ENCODE peak calls at places on chromosomes 11 and 22, in four cellular contexts. One of them, this sample, is unnamed.

GRCh38 chr11:79081441-79082124 is 359.2 kb downstream of the TENM4 start:
- DNase-seq in glutamatergic neuron: no peak
- DNase-seq in astrocyte of the spinal cord: peak
- DNase-seq in H9: no peak
- DNase-seq in this sample: no peak

GRCh38 chr11:117195761-117196160 is 3.4 kb upstream of the TAGLN start:
- DNase-seq in glutamatergic neuron: no peak
- DNase-seq in astrocyte of the spinal cord: no peak
- DNase-seq in H9: no peak
- DNase-seq in this sample: no peak

GRCh38 chr22:50688448-50688847 is 15.8 kb downstream of the SHANK3 start:
- DNase-seq in glutamatergic neuron: no peak
- DNase-seq in astrocyte of the spinal cord: no peak
- DNase-seq in H9: no peak
- DNase-seq in this sample: no peak

GRCh38 chr11:13046626-13047570 is 37.8 kb downstream of the RASSF10 start:
- DNase-seq in glutamatergic neuron: no peak
- DNase-seq in astrocyte of the spinal cord: no peak
- DNase-seq in H9: no peak
- DNase-seq in this sample: no peak

GRCh38 chr22:50274311-50274710 is 4.1 kb upstream of the MAPK11 start:
- DNase-seq in glutamatergic neuron: peak
- DNase-seq in astrocyte of the spinal cord: peak
- DNase-seq in H9: no peak
- DNase-seq in this sample: peak

GRCh38 chr11:8206251-8207079 is 37.6 kb upstream of the RIC3 start:
- DNase-seq in glutamatergic neuron: no peak
- DNase-seq in astrocyte of the spinal cord: no peak
- DNase-seq in H9: peak
- DNase-seq in this sample: no peak

GRCh38 chr22:20442485-20443284 is 5.1 kb upstream of the SCARF2 start:
- DNase-seq in glutamatergic neuron: no peak
- DNase-seq in astrocyte of the spinal cord: no peak
- DNase-seq in H9: no peak
- DNase-seq in this sample: no peak

GRCh38 chr22:32538516-32538915 is 63.9 kb downstream of the FBXO7 start:
- DNase-seq in glutamatergic neuron: no peak
- DNase-seq in astrocyte of the spinal cord: no peak
- DNase-seq in H9: no peak
- DNase-seq in this sample: no peak

GRCh38 chr11:89125298-89125697 is 52.4 kb upstream of the TYR start:
- DNase-seq in glutamatergic neuron: no peak
- DNase-seq in astrocyte of the spinal cord: no peak
- DNase-seq in H9: peak
- DNase-seq in this sample: no peak

GRCh38 chr11:13949876-13950275 is 12.6 kb upstream of the SPON1 start:
- DNase-seq in glutamatergic neuron: no peak
- DNase-seq in astrocyte of the spinal cord: no peak
- DNase-seq in H9: no peak
- DNase-seq in this sample: no peak

GRCh38 chr11:104572279-104572678 is 326.0 kb downstream of the CASP12 start:
- DNase-seq in glutamatergic neuron: no peak
- DNase-seq in astrocyte of the spinal cord: no peak
- DNase-seq in H9: no peak
- DNase-seq in this sample: no peak

DNA sequence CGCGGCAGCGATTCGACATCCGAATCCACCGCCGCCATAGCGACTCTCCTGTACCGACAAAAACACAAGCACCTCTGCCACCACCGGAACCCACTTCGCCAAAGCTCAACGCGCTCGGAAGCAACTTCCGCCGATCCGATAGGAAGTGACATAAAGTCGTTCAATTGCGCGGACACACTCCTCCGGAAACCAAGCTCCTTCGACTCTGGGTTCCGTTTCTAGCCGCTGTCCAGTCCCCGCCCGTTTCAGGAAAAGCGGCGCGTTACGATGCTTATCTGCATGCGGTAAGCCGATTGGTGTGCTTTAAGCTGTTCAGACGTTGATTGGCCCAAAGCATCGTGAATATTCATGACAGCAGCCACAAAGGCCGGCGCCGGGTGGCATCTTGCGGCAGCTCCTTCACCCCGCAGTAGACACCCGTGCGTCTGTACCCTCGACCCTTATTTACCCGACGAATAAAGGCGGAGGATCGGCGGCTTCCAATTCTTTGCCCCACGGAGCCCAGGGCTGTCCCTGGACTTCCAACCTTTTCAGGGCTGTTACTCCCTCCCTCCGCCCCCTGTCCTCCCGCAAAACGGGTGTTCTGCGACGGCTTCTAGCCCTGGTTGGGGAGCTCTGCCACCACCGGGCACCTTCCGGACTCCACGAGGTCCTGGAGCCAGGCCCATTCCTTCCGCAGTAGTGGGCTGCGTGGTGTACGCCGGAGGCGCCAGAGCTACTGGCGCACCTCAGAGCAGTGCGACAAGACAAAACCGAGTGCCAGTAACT is at the start of gene TUT1:
- DNase-seq in glutamatergic neuron: peak
- DNase-seq in astrocyte of the spinal cord: peak
- DNase-seq in H9: peak
- DNase-seq in this sample: peak
- TF ChIP-seq CTCF in glutamatergic neuron: no peak
- TF ChIP-seq CTCF in astrocyte of the spinal cord: no peak
- TF ChIP-seq CTCF in H9: no peak
- TF ChIP-seq CTCF in this sample: no peak

DNA sequence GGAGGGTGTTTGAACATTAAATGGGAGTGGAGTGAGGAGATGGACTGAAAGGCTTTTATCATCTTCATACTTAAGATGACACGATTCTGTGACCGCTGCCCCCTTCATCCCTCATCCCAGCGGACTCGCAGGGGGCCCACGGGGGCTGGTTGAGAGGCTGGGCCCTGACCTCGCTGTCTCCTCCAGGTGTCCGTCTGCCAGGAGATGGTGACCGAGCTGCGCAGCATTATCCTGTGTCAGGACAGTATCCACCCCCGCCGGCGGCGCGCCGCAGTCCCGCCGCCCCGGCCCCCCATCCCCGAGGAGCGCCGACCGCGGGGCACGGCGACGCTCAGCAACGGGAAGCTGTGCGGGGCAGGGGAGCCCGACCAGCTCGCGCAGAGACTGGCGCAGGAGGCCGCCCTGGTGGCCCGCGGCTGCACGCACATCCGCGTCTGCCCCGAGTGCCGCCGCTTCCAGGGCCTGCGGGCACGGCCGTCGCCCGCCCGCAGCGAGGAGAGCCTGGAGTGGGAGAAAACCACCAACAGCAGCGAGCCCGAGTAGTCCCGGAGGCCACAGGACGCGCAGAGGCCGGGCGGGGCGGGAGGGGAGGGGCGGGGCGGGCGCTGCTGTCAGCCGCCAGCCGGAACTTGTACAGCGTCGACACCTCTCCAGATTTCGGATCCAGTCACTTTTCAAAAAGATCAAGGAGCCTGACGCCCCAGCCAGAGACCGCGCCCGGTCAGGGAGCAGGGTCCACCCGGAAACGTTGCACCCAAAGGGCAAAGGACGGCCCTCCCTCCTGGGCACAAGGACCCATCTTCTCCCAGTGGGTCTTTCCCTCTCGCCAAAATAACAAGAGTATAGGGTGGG is 38.0 kb upstream of the TBCEL start:
- DNase-seq in glutamatergic neuron: peak
- DNase-seq in astrocyte of the spinal cord: peak
- DNase-seq in H9: peak
- DNase-seq in this sample: peak
- TF ChIP-seq CTCF in glutamatergic neuron: peak
- TF ChIP-seq CTCF in astrocyte of the spinal cord: peak
- TF ChIP-seq CTCF in H9: peak
- TF ChIP-seq CTCF in this sample: peak

GRCh38 chr22:37225481-37225880 is 13.2 kb upstream of the SSTR3 start:
- DNase-seq in glutamatergic neuron: no peak
- DNase-seq in astrocyte of the spinal cord: no peak
- DNase-seq in H9: no peak
- DNase-seq in this sample: no peak
- TF ChIP-seq CTCF in glutamatergic neuron: no peak
- TF ChIP-seq CTCF in astrocyte of the spinal cord: peak
- TF ChIP-seq CTCF in H9: peak
- TF ChIP-seq CTCF in this sample: peak

DNA sequence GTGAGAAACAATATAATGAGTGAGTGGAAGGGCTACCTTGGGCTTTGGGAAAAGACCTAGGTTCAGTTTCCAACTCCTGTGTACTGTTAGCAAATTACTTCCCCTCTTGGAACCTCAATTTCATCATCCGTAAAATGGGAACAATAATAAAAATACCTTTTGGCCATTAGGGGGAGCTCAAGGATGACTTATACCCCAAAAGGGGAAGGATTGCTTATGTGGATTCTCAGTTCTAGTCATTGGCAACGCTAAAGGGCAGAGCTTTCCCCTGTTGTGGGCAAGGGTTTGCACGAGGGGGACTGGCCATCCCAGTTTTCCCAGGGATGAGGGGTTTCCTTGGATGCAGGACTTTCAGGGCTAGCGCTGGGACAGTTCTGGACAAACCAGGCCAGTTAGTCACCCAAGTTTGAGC is 3.1 kb upstream of the COMMD9 start:
- DNase-seq in glutamatergic neuron: no peak
- DNase-seq in astrocyte of the spinal cord: peak
- DNase-seq in H9: no peak
- DNase-seq in this sample: peak
- TF ChIP-seq CTCF in glutamatergic neuron: peak
- TF ChIP-seq CTCF in astrocyte of the spinal cord: peak
- TF ChIP-seq CTCF in H9: peak
- TF ChIP-seq CTCF in this sample: peak

GRCh38 chr11:29616611-29617010 is 400.2 kb downstream of the KCNA4 start:
- DNase-seq in glutamatergic neuron: no peak
- DNase-seq in astrocyte of the spinal cord: peak
- DNase-seq in H9: no peak
- DNase-seq in this sample: no peak

GRCh38 chr11:29606596-29606995 is 410.2 kb downstream of the KCNA4 start:
- DNase-seq in glutamatergic neuron: no peak
- DNase-seq in astrocyte of the spinal cord: no peak
- DNase-seq in H9: no peak
- DNase-seq in this sample: no peak

DNA sequence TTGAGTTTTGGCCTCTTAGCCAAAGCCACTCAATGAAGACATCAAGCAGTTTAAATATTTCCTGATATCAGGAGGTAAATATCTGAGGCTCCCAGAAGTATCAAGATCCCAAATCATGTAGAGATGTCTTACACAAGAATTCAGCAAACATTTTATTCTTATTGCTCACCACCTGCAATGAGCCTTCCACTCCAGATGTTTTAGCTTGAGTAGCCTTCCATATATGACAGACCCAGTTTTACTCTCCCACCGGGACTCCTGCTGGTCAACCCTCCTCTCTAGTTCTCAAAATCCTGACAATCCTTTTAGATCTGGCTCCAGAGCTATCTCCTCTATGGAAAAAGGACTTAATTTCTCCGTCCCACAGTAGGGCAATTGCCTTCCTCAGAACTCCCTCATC is 404.4 kb downstream of the KCNA4 start:
- DNase-seq in glutamatergic neuron: no peak
- DNase-seq in astrocyte of the spinal cord: no peak
- DNase-seq in H9: no peak
- DNase-seq in this sample: no peak
- TF ChIP-seq CTCF in glutamatergic neuron: no peak
- TF ChIP-seq CTCF in astrocyte of the spinal cord: no peak
- TF ChIP-seq CTCF in H9: no peak
- TF ChIP-seq CTCF in this sample: no peak

GRCh38 chr22:38826801-38827200 is 17.0 kb downstream of the NPTXR start:
- DNase-seq in glutamatergic neuron: no peak
- DNase-seq in astrocyte of the spinal cord: no peak
- DNase-seq in H9: no peak
- DNase-seq in this sample: no peak

GRCh38 chr22:38823637-38824036 is 20.2 kb downstream of the NPTXR start:
- DNase-seq in glutamatergic neuron: no peak
- DNase-seq in astrocyte of the spinal cord: no peak
- DNase-seq in H9: no peak
- DNase-seq in this sample: no peak

GRCh38 chr22:38826386-38826785 is 17.4 kb downstream of the NPTXR start:
- DNase-seq in glutamatergic neuron: no peak
- DNase-seq in astrocyte of the spinal cord: no peak
- DNase-seq in H9: no peak
- DNase-seq in this sample: no peak

GRCh38 chr22:38823076-38823475 is 20.8 kb downstream of the NPTXR start:
- DNase-seq in glutamatergic neuron: no peak
- DNase-seq in astrocyte of the spinal cord: no peak
- DNase-seq in H9: no peak
- DNase-seq in this sample: no peak

DNA sequence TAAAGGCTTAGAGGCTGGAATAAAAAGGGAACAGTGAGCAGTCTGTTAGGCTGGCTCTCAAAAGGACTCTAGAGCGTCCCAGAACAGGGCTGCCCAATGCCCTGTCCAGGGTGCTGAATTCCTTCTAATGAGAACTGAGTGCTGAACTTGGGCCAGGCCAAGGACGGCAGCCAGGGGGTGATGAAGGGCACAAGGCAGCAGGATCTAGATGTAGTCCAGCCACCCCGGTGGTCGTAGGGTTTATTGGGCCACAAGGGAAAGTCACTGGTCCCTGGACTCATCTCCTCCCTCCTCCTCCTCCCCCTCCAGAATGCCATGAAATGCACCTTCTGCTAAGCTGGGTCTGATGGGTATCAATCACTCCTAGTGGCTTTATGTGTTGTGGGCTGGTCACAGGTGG is 19.2 kb downstream of the NPTXR start:
- DNase-seq in glutamatergic neuron: no peak
- DNase-seq in astrocyte of the spinal cord: peak
- DNase-seq in H9: peak
- DNase-seq in this sample: peak
- TF ChIP-seq CTCF in glutamatergic neuron: no peak
- TF ChIP-seq CTCF in astrocyte of the spinal cord: peak
- TF ChIP-seq CTCF in H9: peak
- TF ChIP-seq CTCF in this sample: peak

DNA sequence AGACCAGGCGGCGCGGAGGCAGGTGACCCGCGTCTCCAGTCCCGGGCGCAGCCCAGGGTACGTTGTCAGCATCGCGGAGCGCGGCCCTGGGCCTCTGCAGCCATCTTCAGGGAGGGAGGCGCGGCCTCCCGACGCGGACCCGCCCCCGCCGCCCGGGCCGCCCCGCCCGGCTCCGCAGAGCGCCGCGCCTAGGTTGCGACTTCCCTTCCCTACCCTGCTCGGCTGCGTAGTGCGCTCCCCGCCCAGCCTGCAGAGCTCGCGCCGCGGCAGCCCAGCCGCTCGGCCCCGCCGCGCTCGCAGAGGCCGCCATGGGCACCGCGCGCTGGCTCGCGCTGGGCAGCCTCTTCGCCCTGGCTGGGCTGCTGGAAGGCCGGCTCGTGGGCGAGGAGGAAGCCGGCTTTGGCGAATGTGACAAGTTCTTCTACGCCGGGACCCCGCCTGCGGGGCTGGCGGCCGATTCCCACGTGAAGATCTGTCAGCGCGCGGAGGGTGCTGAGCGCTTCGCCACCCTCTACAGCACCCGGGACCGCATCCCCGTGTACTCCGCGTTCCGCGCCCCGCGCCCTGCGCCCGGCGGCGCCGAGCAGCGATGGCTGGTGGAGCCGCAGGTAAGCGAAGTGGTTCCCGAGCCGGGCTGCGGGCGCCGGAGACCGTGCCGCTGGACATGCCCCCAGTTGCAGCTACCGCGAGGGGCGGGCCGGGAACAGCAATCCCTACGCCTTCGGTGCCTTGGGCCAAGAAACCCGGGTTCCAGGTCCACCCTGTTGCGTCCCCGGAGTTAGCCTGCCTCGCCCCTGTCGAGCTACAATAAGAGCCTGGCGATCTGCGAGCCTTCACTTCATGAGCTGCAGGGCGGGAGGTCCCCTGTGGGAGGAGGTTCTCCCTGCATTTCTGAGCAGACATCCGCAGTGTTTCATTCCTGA is at the start of gene ENDOD1:
- DNase-seq in glutamatergic neuron: peak
- DNase-seq in astrocyte of the spinal cord: peak
- DNase-seq in H9: peak
- DNase-seq in this sample: peak
- TF ChIP-seq CTCF in glutamatergic neuron: no peak
- TF ChIP-seq CTCF in astrocyte of the spinal cord: peak
- TF ChIP-seq CTCF in H9: no peak
- TF ChIP-seq CTCF in this sample: peak

This sample was measured in GM13977.